ENCODE peak calls at places on chromosomes 6 and 20, in ten cellular contexts. Z, F, N, O, S, L, U, K, P and Y are unnamed samples.
A peak's percentile ranks its signal among the peaks of the same experiment; 100 is the strongest.

GRCh38 chr20:53672484-53673129 is 79.0 kb upstream of the ZNF217 start:
- DNase-seq in Z (peak; percentile 11), F (no peak), N (no peak), O (no peak), S (no peak), L (no peak), U (peak; percentile 58), K (no peak), P (no peak), Y (peak; percentile 51)

GRCh38 chr6:17469006-17469972 is 75.9 kb downstream of the CAP2 start:
- DNase-seq in Z (no peak), F (no peak), N (no peak), O (no peak), S (no peak), L (no peak), U (peak; percentile 54), K (no peak), P (no peak), Y (no peak)

GRCh38 chr6:118377711-118378414 is 170.2 kb upstream of the PLN start:
- DNase-seq in Z (no peak), F (peak; percentile 7), N (no peak), O (no peak), S (no peak), L (peak; percentile 49), U (no peak), K (no peak), P (no peak), Y (no peak)

GRCh38 chr6:54802775-54803631 is 43.6 kb upstream of the FAM83B start:
- DNase-seq in Z (no peak), F (no peak), N (peak; percentile 1), O (no peak), S (peak; percentile 70), L (no peak), U (peak; percentile 71), K (no peak), P (no peak), Y (peak; percentile 46)

GRCh38 chr6:116631379-116631990 is 15.2 kb downstream of the RSPH4A start:
- DNase-seq in Z (no peak), F (no peak), N (no peak), O (peak; percentile 7), S (no peak), L (no peak), U (no peak), K (no peak), P (no peak), Y (no peak)

GRCh38 chr6:44576132-44576601 is 188.7 kb downstream of the CDC5L start:
- DNase-seq in Z (no peak), F (no peak), N (peak; percentile 36), O (no peak), S (no peak), L (no peak), U (no peak), K (no peak), P (no peak), Y (peak; percentile 24)

GRCh38 chr6:29521006-29521680 is 33.4 kb upstream of the MAS1L start:
- DNase-seq in Z (no peak), F (no peak), N (no peak), O (no peak), S (no peak), L (no peak), U (no peak), K (no peak), P (no peak), Y (no peak)

GRCh38 chr20:61937963-61938838 is 127.5 kb downstream of the TAF4 start:
- DNase-seq in Z (no peak), F (no peak), N (no peak), O (no peak), S (no peak), L (no peak), U (no peak), K (no peak), P (no peak), Y (no peak)

GRCh38 chr6:106149472-106150069 is 63.4 kb downstream of the PRDM1 start:
- DNase-seq in Z (no peak), F (no peak), N (no peak), O (no peak), S (no peak), L (no peak), U (no peak), K (no peak), P (no peak), Y (no peak)

GRCh38 chr6:138377844-138378243 is at the start of gene SMIM28:
- DNase-seq in Z (no peak), F (no peak), N (no peak), O (no peak), S (no peak), L (peak; percentile 40), U (no peak), K (no peak), P (no peak), Y (no peak)

GRCh38 chr20:38870733-38871559 is 55.3 kb upstream of the FAM83D start:
- DNase-seq in Z (no peak), F (no peak), N (no peak), O (no peak), S (peak; percentile 92), L (no peak), U (no peak), K (peak; percentile 25), P (no peak), Y (no peak)

GRCh38 chr20:62550087-62550565 is 74.3 kb upstream of the GATA5 start:
- DNase-seq in Z (no peak), F (peak; percentile 35), N (no peak), O (no peak), S (no peak), L (peak; percentile 37), U (no peak), K (no peak), P (no peak), Y (no peak)

GRCh38 chr6:4564746-4565145 is 211.5 kb upstream of the CDYL start:
- DNase-seq in Z (no peak), F (no peak), N (no peak), O (no peak), S (no peak), L (peak; percentile 49), U (no peak), K (no peak), P (no peak), Y (no peak)

GRCh38 chr6:101000334-101000733 is 119.2 kb upstream of the ASCC3 start:
- DNase-seq in Z (no peak), F (no peak), N (no peak), O (no peak), S (peak; percentile 87), L (no peak), U (peak; percentile 34), K (no peak), P (no peak), Y (no peak)

GRCh38 chr6:139757766-139758655 is 383.6 kb upstream of the CITED2 start:
- DNase-seq in Z (no peak), F (no peak), N (no peak), O (no peak), S (no peak), L (no peak), U (peak; percentile 89), K (no peak), P (no peak), Y (peak; percentile 12)

GRCh38 chr6:145442110-145442509 is 293.2 kb downstream of the EPM2A start:
- DNase-seq in Z (no peak), F (no peak), N (no peak), O (no peak), S (no peak), L (no peak), U (no peak), K (no peak), P (no peak), Y (no peak)

GRCh38 chr20:24863356-24863755 is 85.7 kb upstream of the CST7 start:
- DNase-seq in Z (no peak), F (no peak), N (peak; percentile 3), O (no peak), S (no peak), L (no peak), U (peak; percentile 80), K (no peak), P (no peak), Y (peak; percentile 72)

DNA sequence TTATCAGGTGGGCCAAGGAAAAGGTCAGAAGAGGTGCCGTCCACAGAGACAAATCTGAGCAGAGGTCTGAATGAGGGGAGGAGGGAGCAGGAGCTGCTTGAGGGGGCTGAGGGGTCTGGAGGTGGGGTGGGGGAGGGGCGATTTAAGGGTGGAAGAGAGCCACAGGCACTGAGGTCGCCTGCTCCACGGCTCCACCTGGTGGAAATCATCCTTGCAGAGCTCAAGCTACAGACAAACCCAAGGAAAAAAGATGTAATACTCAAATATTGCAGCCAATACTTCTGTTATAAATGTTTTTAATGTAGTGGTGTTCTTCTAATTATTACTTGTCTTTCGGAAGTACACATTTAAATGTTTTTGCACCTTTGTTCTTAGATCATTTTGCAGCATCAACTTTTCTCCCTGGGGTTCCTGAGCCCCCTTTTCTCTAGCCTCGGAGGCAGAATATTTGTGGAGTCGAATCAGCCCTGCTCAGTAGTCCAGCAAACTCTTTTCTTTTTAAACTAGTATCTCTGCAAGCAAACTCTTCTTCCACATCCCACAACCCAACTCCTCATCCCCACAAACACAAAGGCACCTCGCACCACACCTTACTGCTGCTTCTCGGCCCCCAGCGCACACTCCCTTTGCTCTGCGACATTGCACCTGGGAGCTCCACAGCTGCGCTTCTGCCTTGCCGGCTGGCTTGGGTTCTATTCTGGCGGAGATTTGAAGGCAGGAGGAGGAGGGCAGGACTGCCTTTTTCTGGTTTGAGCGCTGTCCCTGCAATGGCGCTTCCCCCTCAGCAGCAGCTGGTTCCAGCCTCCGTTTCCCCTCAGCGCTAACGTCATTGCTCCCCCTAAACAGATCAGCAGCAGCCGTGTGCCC is 51.0 kb upstream of the TFAP2A start:
- DNase-seq in Z (no peak), F (peak; percentile 75), N (peak; percentile 56), O (peak; percentile 41), S (peak; percentile 75), L (peak; percentile 32), U (peak; percentile 55), K (no peak), P (no peak), Y (peak; percentile 1)
- TF ChIP-seq CTCF in Z (no peak), F (peak; percentile 54), N (peak; percentile 72), O (peak; percentile 37), S (peak; percentile 76), L (no peak), U (peak; percentile 58), K (peak; percentile 11), P (peak; percentile 75), Y (peak; percentile 46)

GRCh38 chr6:79048611-79049010 is 29.4 kb downstream of the PHIP start:
- DNase-seq in Z (no peak), F (no peak), N (peak; percentile 48), O (no peak), S (peak; percentile 49), L (no peak), U (peak; percentile 71), K (no peak), P (no peak), Y (peak; percentile 15)
- TF ChIP-seq CTCF in Z (no peak), F (peak; percentile 29), N (peak; percentile 73), O (no peak), S (peak; percentile 65), L (peak; percentile 27), U (peak; percentile 77), K (peak; percentile 60), P (peak; percentile 76), Y (peak; percentile 67)

GRCh38 chr20:56817780-56818675 is 188.9 kb downstream of the TFAP2C start:
- DNase-seq in Z (no peak), F (no peak), N (no peak), O (no peak), S (no peak), L (no peak), U (no peak), K (no peak), P (no peak), Y (no peak)
- TF ChIP-seq CTCF in Z (no peak), F (no peak), N (peak; percentile 16), O (no peak), S (no peak), L (no peak), U (peak; percentile 23), K (no peak), P (no peak), Y (no peak)

GRCh38 chr6:2783188-2783957 is 18.2 kb downstream of the WRNIP1 start:
- DNase-seq in Z (no peak), F (no peak), N (no peak), O (no peak), S (no peak), L (no peak), U (peak; percentile 45), K (no peak), P (no peak), Y (no peak)
- TF ChIP-seq CTCF in Z (no peak), F (no peak), N (no peak), O (no peak), S (peak; percentile 16), L (no peak), U (no peak), K (no peak), P (no peak), Y (peak; percentile 6)